ENCODE peak calls at places on chromosomes 5 and 9, in ten cellular contexts. X, Z, I, L, U, O, T, H, R and E are unnamed samples. For H3K4me1, the result is how much of the 10 kb centered on the place peaks cover.

GRCh38 chr9:104927216-104927911 is 591 bp downstream of the ABCA1 start:
- DNase-seq in X (peak), Z (peak), I (peak), L (peak), U (peak), O (peak), T (peak), H (no peak), R (peak), E (no peak)

GRCh38 chr9:136670571-136671253 is 8.0 kb downstream of the EGFL7 start:
- DNase-seq in X (no peak), Z (no peak), I (no peak), L (no peak), U (no peak), O (no peak), T (no peak), H (no peak), R (no peak), E (no peak)

GRCh38 chr9:129236441-129237145 is 58.5 kb upstream of the IER5L start:
- DNase-seq in X (peak), Z (peak), I (no peak), L (no peak), U (no peak), O (peak), T (no peak), H (no peak), R (no peak), E (no peak)

GRCh38 chr5:36728697-36729543 is 122.5 kb downstream of the SLC1A3 start:
- DNase-seq in X (no peak), Z (no peak), I (no peak), L (peak), U (peak), O (no peak), T (peak), H (no peak), R (peak), E (no peak)

GRCh38 chr5:170265527-170265926 is 32.0 kb downstream of the LCP2 start:
- DNase-seq in X (no peak), Z (no peak), I (no peak), L (no peak), U (no peak), O (peak), T (no peak), H (peak), R (no peak), E (no peak)

GRCh38 chr5:136594416-136594815 is 229.1 kb upstream of the TRPC7 start:
- DNase-seq in X (no peak), Z (no peak), I (no peak), L (no peak), U (no peak), O (no peak), T (no peak), H (no peak), R (no peak), E (no peak)

GRCh38 chr9:97567894-97568202 is 65.3 kb downstream of the TSTD2 start:
- DNase-seq in X (no peak), Z (no peak), I (no peak), L (no peak), U (no peak), O (no peak), T (no peak), H (no peak), R (no peak), E (no peak)

GRCh38 chr5:58582004-58582403 is 871 bp upstream of the RAB3C start:
- DNase-seq in X (peak), Z (no peak), I (peak), L (no peak), U (no peak), O (no peak), T (no peak), H (no peak), R (no peak), E (no peak)

GRCh38 chr5:434443-435146 is 8.4 kb upstream of the EXOC3 start:
- DNase-seq in X (no peak), Z (peak), I (peak), L (no peak), U (no peak), O (no peak), T (no peak), H (peak), R (no peak), E (no peak)

GRCh38 chr5:10250804-10251276 is 760 bp downstream of the CCT5 start:
- DNase-seq in X (no peak), Z (no peak), I (no peak), L (peak), U (no peak), O (no peak), T (peak), H (no peak), R (no peak), E (no peak)

GRCh38 chr5:119304439-119304838 is 51.4 kb upstream of the TNFAIP8 start:
- DNase-seq in X (no peak), Z (no peak), I (no peak), L (peak), U (no peak), O (no peak), T (no peak), H (no peak), R (no peak), E (no peak)

GRCh38 chr5:113070901-113071300 is 94.3 kb downstream of the DCP2 start:
- DNase-seq in X (no peak), Z (no peak), I (no peak), L (no peak), U (no peak), O (no peak), T (no peak), H (no peak), R (no peak), E (no peak)

GRCh38 chr5:167488371-167488770 is 803.1 kb upstream of the WWC1 start:
- DNase-seq in X (no peak), Z (no peak), I (no peak), L (no peak), U (no peak), O (no peak), T (no peak), H (no peak), R (no peak), E (no peak)

GRCh38 chr5:67085616-67086015 is 111.0 kb downstream of the CD180 start:
- DNase-seq in X (no peak), Z (no peak), I (no peak), L (no peak), U (no peak), O (no peak), T (no peak), H (no peak), R (no peak), E (no peak)

GRCh38 chr5:35345222-35345621 is 114.9 kb upstream of the PRLR start:
- DNase-seq in X (no peak), Z (no peak), I (no peak), L (no peak), U (no peak), O (no peak), T (no peak), H (no peak), R (no peak), E (no peak)

GRCh38 chr5:50623666-50624065 is 42.8 kb upstream of the PARP8 start:
- DNase-seq in X (no peak), Z (no peak), I (peak), L (no peak), U (no peak), O (no peak), T (no peak), H (no peak), R (no peak), E (no peak)

GRCh38 chr9:105062222-105062850 is 134.4 kb upstream of the ABCA1 start:
- DNase-seq in X (no peak), Z (no peak), I (no peak), L (no peak), U (no peak), O (no peak), T (no peak), H (no peak), R (no peak), E (no peak)

GRCh38 chr5:10599828-10600227 is 36.0 kb downstream of the ANKRD33B start:
- DNase-seq in X (no peak), Z (no peak), I (no peak), L (peak), U (no peak), O (no peak), T (peak), H (no peak), R (no peak), E (no peak)

GRCh38 chr5:122463221-122463620 is 151.2 kb downstream of the SNCAIP start:
- DNase-seq in X (no peak), Z (no peak), I (no peak), L (peak), U (no peak), O (no peak), T (peak), H (no peak), R (no peak), E (no peak)

GRCh38 chr9:28056466-28056865 is 483.2 kb upstream of the C9orf72 start:
- DNase-seq in X (no peak), Z (no peak), I (no peak), L (no peak), U (no peak), O (no peak), T (no peak), H (no peak), R (no peak), E (no peak)

GRCh38 chr9:122133263-122133983 is 26.2 kb downstream of the NDUFA8 start:
- DNase-seq in X (no peak), Z (no peak), I (no peak), L (no peak), U (no peak), O (no peak), T (no peak), H (peak), R (no peak), E (no peak)

GRCh38 chr9:98706651-98707103 is 2.1 kb downstream of the GABBR2 start:
- DNase-seq in X (no peak), Z (no peak), I (no peak), L (peak), U (no peak), O (no peak), T (no peak), H (no peak), R (no peak), E (no peak)

GRCh38 chr9:118236625-118237024 is 532.4 kb downstream of the TLR4 start:
- DNase-seq in X (no peak), Z (no peak), I (no peak), L (no peak), U (no peak), O (no peak), T (no peak), H (no peak), R (no peak), E (no peak)

GRCh38 chr5:177427919-177428573 is 1.6 kb downstream of the GRK6 start:
- DNase-seq in X (no peak), Z (peak), I (peak), L (no peak), U (no peak), O (no peak), T (peak), H (no peak), R (no peak), E (no peak)

GRCh38 chr9:128120061-128120740 is 7.3 kb downstream of the PTGES2 start:
- DNase-seq in X (peak), Z (peak), I (no peak), L (no peak), U (no peak), O (peak), T (no peak), H (no peak), R (no peak), E (no peak)

GRCh38 chr5:97026721-97027120 is 90.8 kb downstream of the LNPEP start:
- DNase-seq in X (no peak), Z (no peak), I (no peak), L (no peak), U (no peak), O (no peak), T (no peak), H (no peak), R (no peak), E (no peak)

DNA sequence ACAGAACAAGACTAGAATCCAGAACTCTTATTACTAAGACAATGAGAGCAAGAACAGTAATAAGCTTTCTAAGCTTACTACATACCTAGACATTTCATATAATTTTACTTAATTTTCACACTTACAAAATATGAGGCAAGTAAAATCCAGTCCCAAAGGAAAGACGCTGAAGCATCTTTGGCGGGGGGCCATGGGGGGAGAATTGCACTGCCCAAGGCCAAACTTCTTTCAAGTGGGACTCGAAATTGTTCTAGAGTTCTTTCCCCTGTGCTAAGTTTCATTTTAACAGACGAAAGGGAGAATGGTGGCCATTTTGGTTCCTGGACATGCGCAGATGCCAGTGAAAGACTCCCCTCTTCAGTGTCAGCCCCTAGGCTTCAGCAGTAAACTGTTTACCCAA is 72.3 kb downstream of the PRRT1B start:
- DNase-seq in X (no peak), Z (no peak), I (no peak), L (no peak), U (no peak), O (no peak), T (no peak), H (no peak), R (no peak), E (no peak)
- H3K4me1 ChIP-seq in X (under half), Z (under half), I (under half), L (under half), U (under half), O (under half), T (under half), H (under half), R (under half), E (under half)

DNA sequence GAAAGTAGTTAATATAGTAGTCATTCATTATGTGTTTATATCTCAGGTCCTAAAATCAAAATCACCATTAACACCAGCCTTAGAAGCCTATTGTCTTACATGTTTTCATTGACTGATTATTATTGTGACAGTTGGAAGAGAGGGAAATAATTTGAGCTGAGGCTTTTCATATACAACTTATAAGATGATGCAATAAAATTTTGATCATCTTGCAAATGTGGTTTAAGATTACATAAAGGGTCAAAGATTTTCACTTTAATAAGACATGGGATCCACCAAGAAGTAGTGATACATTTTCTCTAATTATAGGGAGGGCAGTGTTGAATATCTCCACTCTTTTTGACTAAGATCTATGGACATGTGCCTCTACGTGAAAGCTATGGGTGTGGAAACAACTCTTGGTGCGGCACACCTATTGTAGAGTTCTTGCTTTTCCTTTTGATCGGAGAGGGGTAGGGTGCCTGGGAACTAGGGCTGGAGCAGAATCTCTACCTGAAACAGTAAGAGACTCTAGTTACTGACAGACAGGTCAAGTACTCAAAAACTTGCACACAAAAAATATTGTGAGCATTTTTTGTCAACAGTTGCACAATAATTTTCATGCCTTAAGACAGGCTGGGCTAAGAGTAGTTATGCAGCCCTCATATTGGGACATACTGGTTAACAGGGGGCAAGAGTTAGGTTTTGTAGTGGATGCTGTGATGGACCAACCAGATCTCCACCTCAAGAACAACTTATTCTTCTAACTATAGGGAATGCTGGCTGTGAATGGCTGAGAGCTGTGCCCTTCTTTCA is 139.3 kb upstream of the FST start:
- DNase-seq in X (no peak), Z (no peak), I (no peak), L (no peak), U (no peak), O (no peak), T (no peak), H (no peak), R (no peak), E (no peak)
- H3K4me1 ChIP-seq in X (under half), Z (under half), I (under half), L (under half), U (under half), O (under half), T (under half), H (under half), R (under half), E (under half)

GRCh38 chr5:54524082-54524481 is 6.5 kb downstream of the SNX18 start:
- DNase-seq in X (no peak), Z (no peak), I (no peak), L (no peak), U (no peak), O (no peak), T (peak), H (no peak), R (no peak), E (no peak)

GRCh38 chr5:54524704-54525103 is 7.1 kb downstream of the SNX18 start:
- DNase-seq in X (no peak), Z (peak), I (no peak), L (no peak), U (no peak), O (no peak), T (no peak), H (no peak), R (no peak), E (no peak)

GRCh38 chr5:54525226-54525625 is 7.7 kb downstream of the SNX18 start:
- DNase-seq in X (no peak), Z (no peak), I (no peak), L (no peak), U (no peak), O (no peak), T (no peak), H (no peak), R (no peak), E (no peak)

GRCh38 chr5:54526604-54527359 is 9.2 kb downstream of the SNX18 start:
- DNase-seq in X (no peak), Z (no peak), I (no peak), L (no peak), U (no peak), O (no peak), T (no peak), H (no peak), R (no peak), E (no peak)

GRCh38 chr5:54525692-54526091 is 8.1 kb downstream of the SNX18 start:
- DNase-seq in X (no peak), Z (no peak), I (no peak), L (no peak), U (no peak), O (no peak), T (no peak), H (no peak), R (no peak), E (no peak)
- H3K4me1 ChIP-seq in X (half or more), Z (under half), I (under half), L (under half), U (half or more), O (half or more), T (under half), H (half or more), R (under half), E (half or more)

GRCh38 chr9:16884952-16885513 is 14.6 kb upstream of the BNC2 start:
- DNase-seq in X (no peak), Z (no peak), I (no peak), L (peak), U (peak), O (no peak), T (peak), H (no peak), R (no peak), E (no peak)

GRCh38 chr9:16885896-16886295 is 15.4 kb upstream of the BNC2 start:
- DNase-seq in X (no peak), Z (no peak), I (no peak), L (peak), U (no peak), O (no peak), T (no peak), H (no peak), R (no peak), E (no peak)

GRCh38 chr9:16883586-16883985 is 13.1 kb upstream of the BNC2 start:
- DNase-seq in X (no peak), Z (no peak), I (no peak), L (peak), U (no peak), O (no peak), T (no peak), H (no peak), R (no peak), E (no peak)

GRCh38 chr9:16888594-16888993 is 18.1 kb upstream of the BNC2 start:
- DNase-seq in X (no peak), Z (no peak), I (no peak), L (no peak), U (no peak), O (no peak), T (no peak), H (no peak), R (no peak), E (no peak)

GRCh38 chr9:16884373-16884772 is 13.9 kb upstream of the BNC2 start:
- DNase-seq in X (no peak), Z (no peak), I (no peak), L (no peak), U (no peak), O (no peak), T (no peak), H (no peak), R (no peak), E (no peak)
- H3K4me1 ChIP-seq in X (under half), Z (under half), I (under half), L (under half), U (under half), O (under half), T (under half), H (under half), R (under half), E (under half)

GRCh38 chr9:89617978-89618377 is 13.2 kb downstream of the GADD45G start:
- DNase-seq in X (peak), Z (no peak), I (no peak), L (no peak), U (no peak), O (no peak), T (no peak), H (no peak), R (no peak), E (no peak)
- H3K4me1 ChIP-seq in X (under half), Z (under half), I (under half), L (under half), U (under half), O (under half), T (under half), H (under half), R (under half), E (under half)

GRCh38 chr9:3477236-3477834 is 48.5 kb downstream of the RFX3 start:
- DNase-seq in X (no peak), Z (no peak), I (no peak), L (no peak), U (peak), O (no peak), T (peak), H (no peak), R (no peak), E (no peak)

GRCh38 chr9:3482578-3482977 is 43.2 kb downstream of the RFX3 start:
- DNase-seq in X (no peak), Z (no peak), I (no peak), L (no peak), U (no peak), O (no peak), T (no peak), H (no peak), R (no peak), E (no peak)

GRCh38 chr9:3478549-3478953 is 47.2 kb downstream of the RFX3 start:
- DNase-seq in X (no peak), Z (no peak), I (no peak), L (no peak), U (no peak), O (no peak), T (peak), H (no peak), R (no peak), E (no peak)

GRCh38 chr9:3479516-3480352 is 46.1 kb downstream of the RFX3 start:
- DNase-seq in X (no peak), Z (no peak), I (no peak), L (no peak), U (no peak), O (no peak), T (no peak), H (no peak), R (no peak), E (no peak)

DNA sequence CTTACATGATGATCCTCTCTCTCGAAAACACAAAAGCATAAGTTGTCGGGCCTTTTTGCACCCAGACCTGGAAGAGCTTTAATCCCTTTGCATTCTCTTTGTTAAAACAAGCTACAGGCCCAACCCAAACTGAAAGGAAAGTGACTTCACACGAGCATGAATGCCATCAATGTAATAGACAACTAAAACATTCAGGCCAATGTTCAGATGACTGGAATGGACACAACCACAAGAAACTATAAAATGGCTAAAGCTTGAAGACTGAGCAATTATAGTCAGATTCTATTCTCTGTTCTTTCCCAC is 45.5 kb downstream of the RFX3 start:
- DNase-seq in X (no peak), Z (no peak), I (no peak), L (no peak), U (no peak), O (no peak), T (no peak), H (no peak), R (no peak), E (no peak)
- H3K4me1 ChIP-seq in X (under half), Z (under half), I (under half), L (under half), U (under half), O (under half), T (under half), H (under half), R (under half), E (under half)

DNA sequence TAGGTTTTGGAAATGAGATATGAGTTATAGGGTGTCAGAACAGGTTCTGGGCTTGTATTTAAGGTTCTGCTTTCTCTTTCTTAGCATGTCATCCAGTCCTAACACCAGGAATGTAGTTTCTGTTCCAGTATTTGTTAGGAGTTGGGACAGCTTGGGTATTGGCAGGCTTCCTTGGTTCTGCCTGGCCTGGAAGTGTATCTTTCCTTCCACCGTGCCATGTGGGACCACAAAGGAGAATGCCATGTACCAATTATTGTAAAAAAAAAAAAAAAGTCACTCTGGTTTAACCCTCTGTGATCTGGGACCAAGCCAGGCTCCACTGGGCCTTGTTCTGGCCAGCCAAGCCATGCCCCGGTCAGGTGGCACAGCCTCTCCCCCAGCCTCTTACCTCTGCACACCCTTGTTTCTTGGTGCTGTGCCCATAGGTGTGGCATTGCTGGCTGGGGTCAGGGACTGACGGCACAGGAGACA is 47.8 kb downstream of the ARHGAP26 start:
- DNase-seq in X (peak), Z (peak), I (no peak), L (no peak), U (no peak), O (no peak), T (no peak), H (no peak), R (peak), E (no peak)
- H3K4me1 ChIP-seq in X (half or more), Z (under half), I (under half), L (under half), U (under half), O (half or more), T (under half), H (half or more), R (under half), E (half or more)